ENCODE peak calls at places on chromosomes 13 and 19, in five cellular contexts. G is neural progenitor cell; N is effector memory CD4-positive, alpha-beta T cell; O is GM23338; L is body of pancreas. E is an unnamed sample.

GRCh38 chr19:50050406-50051223 is 24.8 kb downstream of the ZNF473 start:
- DNase-seq in G (peak), N (peak), O (peak), L (peak), E (peak)

GRCh38 chr13:110716235-110716505 is 2.7 kb downstream of the ING1 start:
- DNase-seq in G (peak), N (no peak), O (peak), L (peak), E (peak)

GRCh38 chr13:77386880-77387606 is 60.1 kb upstream of the MYCBP2 start:
- DNase-seq in G (no peak), N (no peak), O (no peak), L (no peak), E (peak)

GRCh38 chr19:45911291-45911690 is 3.3 kb downstream of the NANOS2 start:
- DNase-seq in G (no peak), N (no peak), O (no peak), L (no peak), E (no peak)

GRCh38 chr13:70668293-70668692 is 560.0 kb upstream of the KLHL1 start:
- DNase-seq in G (peak), N (no peak), O (peak), L (no peak), E (no peak)

GRCh38 chr13:74045583-74045982 is 88.6 kb downstream of the KLF12 start:
- DNase-seq in G (no peak), N (no peak), O (no peak), L (no peak), E (peak)

GRCh38 chr13:78604782-78605611 is 1.6 kb upstream of the POU4F1 start:
- DNase-seq in G (peak), N (no peak), O (peak), L (no peak), E (no peak)

GRCh38 chr13:52405767-52406494 is at the start of gene THSD1:
- DNase-seq in G (peak), N (no peak), O (peak), L (peak), E (peak)

GRCh38 chr19:33376931-33377557 is 3.5 kb downstream of the CEBPG start:
- DNase-seq in G (no peak), N (no peak), O (no peak), L (no peak), E (no peak)
- H3K4me3 ChIP-seq in G (no peak), N (no peak), O (no peak), L (no peak), E (no peak)

DNA sequence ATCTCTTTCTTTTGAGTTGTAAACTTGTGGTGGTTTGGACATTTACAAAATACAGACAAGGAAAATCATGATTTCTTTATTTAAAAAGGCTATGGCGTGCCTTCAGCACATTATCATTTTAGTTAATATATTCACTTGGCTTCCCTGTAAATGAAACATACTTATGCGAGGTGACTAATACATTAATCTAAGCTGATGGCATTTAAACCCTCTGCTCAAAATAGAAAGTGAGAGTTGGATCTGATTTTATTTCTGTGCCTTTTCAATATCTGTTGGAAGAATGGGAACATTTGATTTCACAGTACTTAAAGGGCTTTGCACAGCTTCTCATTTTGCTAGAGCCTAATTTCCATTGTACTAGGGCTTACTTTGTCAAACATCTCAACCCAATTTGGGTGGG is 289.9 kb downstream of the MTUS2 start:
- DNase-seq in G (no peak), N (no peak), O (no peak), L (no peak), E (no peak)
- H3K27ac ChIP-seq in G (no peak), N (no peak), O (no peak), L (no peak), E (no peak)

GRCh38 chr19:19487077-19488040 is 28.0 kb downstream of the TSSK6 start:
- DNase-seq in G (no peak), N (no peak), O (no peak), L (no peak), E (no peak)

GRCh38 chr19:19490247-19490968 is 24.9 kb downstream of the TSSK6 start:
- DNase-seq in G (peak), N (peak), O (peak), L (peak), E (peak)

GRCh38 chr19:19488041-19488874 is 27.1 kb downstream of the TSSK6 start:
- DNase-seq in G (peak), N (no peak), O (peak), L (peak), E (peak)

GRCh38 chr19:19489804-19490204 is 25.5 kb downstream of the TSSK6 start:
- DNase-seq in G (peak), N (no peak), O (peak), L (peak), E (peak)

DNA sequence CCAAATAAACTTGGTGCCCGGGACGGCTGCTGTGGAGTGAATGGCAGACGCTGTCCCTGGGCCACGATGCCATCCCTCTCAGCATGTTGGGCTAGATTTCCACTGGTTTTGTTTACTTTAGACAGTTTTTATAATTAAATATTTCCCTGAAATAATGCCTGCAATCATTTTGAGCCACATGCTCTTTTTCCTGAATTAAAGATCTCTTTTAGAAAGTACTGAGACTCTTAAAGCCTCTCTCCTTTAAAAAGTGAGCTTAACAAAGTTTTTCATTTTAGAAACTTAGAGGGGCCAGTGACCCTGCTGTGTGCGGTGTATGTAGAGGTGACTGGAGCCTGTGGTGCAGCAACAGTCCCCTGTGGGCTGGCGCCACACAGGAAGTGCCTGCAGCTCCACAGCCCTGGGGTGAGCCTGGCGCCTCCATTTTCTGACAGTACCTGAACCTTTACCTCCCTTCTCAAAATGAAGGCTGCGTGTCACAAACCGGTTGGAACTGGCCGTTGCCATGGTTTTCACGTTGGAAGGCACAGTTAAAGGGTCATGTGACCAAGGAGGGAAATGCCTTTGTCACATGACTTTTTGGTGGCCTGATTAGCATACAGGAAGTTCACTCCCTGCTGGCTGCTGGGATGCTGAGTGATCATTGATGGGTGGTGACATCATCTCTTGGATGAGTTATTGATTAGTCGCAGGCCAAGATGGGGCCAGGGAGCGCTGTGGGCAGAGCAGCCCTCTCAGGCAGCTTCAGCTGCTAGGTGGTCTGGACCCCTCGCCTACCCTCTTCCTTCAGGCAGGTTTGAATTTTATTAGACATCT is 26.3 kb downstream of the TSSK6 start:
- DNase-seq in G (peak), N (peak), O (peak), L (peak), E (peak)
- H3K4me3 ChIP-seq in G (peak), N (peak), O (no peak), L (no peak), E (peak)

GRCh38 chr19:10855879-10856522 is 7.8 kb downstream of the C19orf38 start:
- DNase-seq in G (peak), N (no peak), O (peak), L (peak), E (no peak)
- H3K27ac ChIP-seq in G (no peak), N (no peak), O (no peak), L (no peak), E (no peak)

GRCh38 chr13:24162604-24163003 is 2.1 kb downstream of the SPATA13 start:
- DNase-seq in G (peak), N (no peak), O (no peak), L (peak), E (no peak)
- H3K4me3 ChIP-seq in G (no peak), N (no peak), O (peak), L (peak), E (peak)

GRCh38 chr19:55028757-55029156 is 9.3 kb downstream of the GP6 start:
- DNase-seq in G (no peak), N (no peak), O (no peak), L (no peak), E (no peak)
- H3K27ac ChIP-seq in G (no peak), N (no peak), O (no peak), L (no peak), E (no peak)

GRCh38 chr19:3398114-3398899 is 31.9 kb downstream of the NFIC start:
- DNase-seq in G (peak), N (no peak), O (peak), L (peak), E (peak)
- H3K4me3 ChIP-seq in G (no peak), N (no peak), O (peak), L (no peak), E (peak)

DNA sequence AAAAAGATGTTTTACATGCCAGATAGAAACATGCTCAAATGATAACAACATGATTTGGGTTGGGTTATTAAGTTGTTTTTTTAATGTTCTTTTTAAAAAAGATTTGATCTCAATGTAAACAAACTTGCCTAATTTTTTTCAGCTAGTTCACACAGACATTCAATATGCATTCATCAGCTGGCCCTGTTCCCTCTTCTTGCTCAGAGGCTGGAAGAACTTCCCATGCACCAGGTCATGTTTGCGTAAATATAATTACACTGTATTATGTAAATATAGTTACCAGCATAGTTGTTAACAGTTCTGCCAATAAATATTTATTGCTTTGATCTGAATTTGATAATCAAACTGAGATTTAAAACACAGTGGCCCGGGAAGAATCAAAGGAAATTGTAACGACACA is 70.6 kb downstream of the ATP11A start:
- DNase-seq in G (no peak), N (no peak), O (no peak), L (no peak), E (no peak)
- H3K27ac ChIP-seq in G (no peak), N (no peak), O (no peak), L (no peak), E (no peak)

E was measured in right cardiac atrium.